ENCODE peak calls at places on chromosome 12, in seven cellular contexts. N is neural progenitor cell, L is GM23248, R is GM23338, P is HCT116, J is PC-3, T is SK-N-SH. W is an unnamed sample.

GRCh38 chr12:68036642-68037041 is 47.4 kb downstream of the IFNG-AS1 start:
- DNase-seq in J (no peak), T (no peak), N (no peak), R (no peak), L (no peak), P (no peak), W (no peak)

GRCh38 chr12:5561843-5562242 is 129.9 kb downstream of the NTF3 start:
- DNase-seq in L (no peak), R (no peak), T (no peak), N (no peak), J (no peak), P (no peak), W (no peak)

GRCh38 chr12:25583545-25583944 is 30.5 kb upstream of the LMNTD1 start:
- DNase-seq in T (peak; percentile 61), R (peak; percentile 32), N (peak; percentile 17), P (peak; percentile 10), J (peak; percentile 46), L (no peak), W (no peak)

GRCh38 chr12:1373887-1374286 is 220.5 kb downstream of the FBXL14 start:
- DNase-seq in L (peak; percentile 91), N (no peak), J (no peak), R (no peak), P (no peak), T (no peak), W (no peak)

GRCh38 chr12:95623554-95624170 is 72.4 kb upstream of the USP44 start:
- DNase-seq in R (peak; percentile 99), T (peak; percentile 69), P (peak; percentile 66), L (peak; percentile 89), N (peak; percentile 92), J (peak; percentile 89), W (peak; percentile 51)

GRCh38 chr12:70190252-70191010 is 52.8 kb upstream of the CNOT2 start:
- DNase-seq in R (no peak), L (peak; percentile 46), N (no peak), J (peak; percentile 59), P (no peak), T (no peak), W (no peak)

GRCh38 chr12:40701756-40702155 is 9.5 kb downstream of the CNTN1 start:
- DNase-seq in L (no peak), R (no peak), T (no peak), J (no peak), P (no peak), N (no peak), W (no peak)

GRCh38 chr12:96247567-96247962 is 53.4 kb downstream of the ELK3 start:
- DNase-seq in T (no peak), N (no peak), J (peak; percentile 88), R (no peak), P (no peak), L (peak; percentile 71), W (no peak)

GRCh38 chr12:14995583-14996425 is 23.0 kb downstream of the PDE6H start:
- DNase-seq in R (peak; percentile 62), J (peak; percentile 54), L (peak; percentile 74), T (peak; percentile 15), P (peak; percentile 63), N (peak; percentile 63), W (peak; percentile 81)

GRCh38 chr12:84455598-84455997 is 457.0 kb downstream of the SLC6A15 start:
- DNase-seq in L (no peak), R (no peak), N (no peak), T (peak; percentile 0), P (no peak), J (no peak), W (no peak)

GRCh38 chr12:632102-632696 is 31.0 kb downstream of the NINJ2 start:
- DNase-seq in J (peak; percentile 72), P (no peak), T (no peak), L (peak; percentile 92), N (peak; percentile 77), R (peak; percentile 76), W (no peak)

GRCh38 chr12:105036937-105037649 is 47.2 kb downstream of the ALDH1L2 start:
- DNase-seq in P (no peak), J (peak; percentile 25), L (no peak), R (no peak), T (no peak), N (no peak), W (no peak)

GRCh38 chr12:95547522-95548055 is 3.7 kb downstream of the USP44 start:
- DNase-seq in J (no peak), P (no peak), N (peak; percentile 54), L (peak; percentile 57), T (no peak), R (peak; percentile 78), W (peak; percentile 32)

GRCh38 chr12:54040648-54041047 is 7.8 kb downstream of the HOXC5 start:
- DNase-seq in L (no peak), N (no peak), T (no peak), J (no peak), R (no peak), P (no peak), W (no peak)
- H3K4me2 ChIP-seq in L (no peak overlapping the region), N (no peak overlapping the region), T (no peak overlapping the region), J (no peak overlapping the region), R (no peak overlapping the region), P (no peak overlapping the region), W (no peak overlapping the region)

GRCh38 chr12:124796303-124796957 is 67.2 kb downstream of the SCARB1 start:
- DNase-seq in N (no peak), P (no peak), R (no peak), T (no peak), J (no peak), L (no peak), W (no peak)
- TF ChIP-seq EZH2phosphoT487 in N (no peak), P (no peak), R (no peak), T (no peak), J (no peak), L (no peak), W (no peak)

GRCh38 chr12:43310596-43310995 is 241.4 kb downstream of the ADAMTS20 start:
- DNase-seq in R (no peak), L (no peak), P (no peak), T (no peak), J (no peak), N (no peak), W (no peak)
- H3K4me2 ChIP-seq in R (no peak overlapping the region), L (no peak overlapping the region), P (no peak overlapping the region), T (no peak overlapping the region), J (no peak overlapping the region), N (no peak overlapping the region), W (no peak overlapping the region)

GRCh38 chr12:117024961-117025480 is 74.2 kb downstream of the TESC start:
- DNase-seq in T (no peak), R (no peak), N (no peak), J (no peak), P (no peak), L (no peak), W (no peak)

GRCh38 chr12:117020536-117021220 is 78.5 kb downstream of the TESC start:
- DNase-seq in P (no peak), T (no peak), J (no peak), L (no peak), R (no peak), N (no peak), W (no peak)

GRCh38 chr12:117023998-117024960 is 74.9 kb downstream of the TESC start:
- DNase-seq in P (no peak), R (no peak), N (no peak), L (no peak), J (no peak), T (no peak), W (no peak)

GRCh38 chr12:117019866-117020265 is 79.3 kb downstream of the TESC start:
- DNase-seq in L (no peak), R (no peak), N (no peak), T (no peak), P (no peak), J (no peak), W (no peak)

DNA sequence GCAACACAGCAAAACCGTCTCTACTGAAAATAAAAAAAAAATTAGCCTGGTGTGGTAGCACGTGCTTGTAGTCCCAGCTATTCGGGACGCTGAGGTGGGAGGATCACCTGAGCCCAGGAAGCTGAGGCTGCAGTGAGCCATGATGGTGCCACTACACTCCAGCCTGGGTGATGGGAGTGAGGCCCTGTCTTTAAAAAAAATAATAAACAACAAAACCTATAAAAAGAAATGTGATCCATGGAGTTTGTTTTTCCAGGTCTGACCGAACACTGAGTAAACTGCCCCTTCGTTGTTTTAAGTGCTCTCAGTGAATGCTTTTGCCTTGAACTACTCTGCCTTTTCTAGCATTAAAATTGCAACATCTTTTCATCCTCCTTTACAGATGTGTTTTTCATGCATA is 76.8 kb downstream of the TESC start:
- DNase-seq in N (no peak), J (no peak), T (no peak), R (no peak), L (no peak), P (no peak), W (no peak)
- TF ChIP-seq EZH2phosphoT487 in N (no peak), J (no peak), T (no peak), R (no peak), L (no peak), P (no peak), W (no peak)

GRCh38 chr12:109651596-109651995 is 62.0 kb upstream of the FAM222A start:
- DNase-seq in N (no peak), P (no peak), T (no peak), R (no peak), L (no peak), J (no peak), W (no peak)

GRCh38 chr12:109653896-109654295 is 59.7 kb upstream of the FAM222A start:
- DNase-seq in R (no peak), J (no peak), L (no peak), T (no peak), P (no peak), N (no peak), W (no peak)

GRCh38 chr12:109652233-109652772 is 61.3 kb upstream of the FAM222A start:
- DNase-seq in J (no peak), N (no peak), T (no peak), L (no peak), P (no peak), R (no peak), W (no peak)

GRCh38 chr12:109648446-109648980 is 65.1 kb upstream of the FAM222A start:
- DNase-seq in R (no peak), P (no peak), N (no peak), L (no peak), T (no peak), J (no peak), W (no peak)

DNA sequence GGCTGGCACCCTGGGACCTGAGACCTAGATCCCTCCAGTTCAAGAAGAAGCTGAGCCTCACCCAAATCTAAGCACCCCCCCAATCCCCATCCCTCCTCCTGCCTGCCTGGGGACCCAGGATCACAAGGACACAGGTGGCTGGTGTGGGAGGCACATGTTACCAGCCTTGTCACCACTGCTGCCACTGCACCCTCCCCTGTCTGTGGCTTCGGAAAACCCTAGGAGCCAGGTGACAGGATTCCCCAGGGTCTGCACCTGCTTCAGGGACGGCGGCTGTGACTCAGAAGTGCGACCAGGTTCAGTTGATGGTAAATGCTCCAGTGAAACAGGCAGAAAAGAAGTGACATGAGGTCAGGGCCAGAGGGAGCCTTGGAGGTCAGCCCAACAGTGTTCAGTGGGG is 62.8 kb upstream of the FAM222A start:
- DNase-seq in R (no peak), P (no peak), L (no peak), T (no peak), N (no peak), J (no peak), W (peak; percentile 5)
- H3K4me2 ChIP-seq in R (no peak overlapping the region), P (no peak overlapping the region), L (no peak overlapping the region), T (no peak overlapping the region), N (no peak overlapping the region), J (no peak overlapping the region), W (no peak overlapping the region)